ENCODE peak calls at places on chromosomes 4 and X, in seven cellular contexts. V is fibroblast of mammary gland, G is NCI-H1092 treated with DMSO at 0.1 percent for 48 hours, O is mesendoderm, R is nephron progenitor cell, U is astrocyte of the hippocampus, D is iPS-NIHi11. J is an unnamed sample.

GRCh38 chr4:985123-985830 is 1.6 kb upstream of the IDUA start:
- DNase-seq in G (no peak), V (no peak), D (peak), R (peak), O (peak), U (peak), J (peak)

GRCh38 chrX:87338510-87338909 is 179.1 kb upstream of the KLHL4 start:
- DNase-seq in O (peak), U (peak), V (peak), R (no peak), G (no peak), D (peak), J (no peak)

GRCh38 chrX:154327026-154327820 is 31.6 kb downstream of the TKTL1 start:
- DNase-seq in R (no peak), D (no peak), G (no peak), O (no peak), U (peak), V (no peak), J (no peak)

GRCh38 chr4:85725727-85726170 is 250.8 kb downstream of the ARHGAP24 start:
- DNase-seq in G (no peak), O (peak), U (peak), R (no peak), V (peak), D (no peak), J (peak)

GRCh38 chr4:151671541-151672059 is 89.2 kb downstream of the GATB start:
- DNase-seq in D (no peak), U (no peak), R (peak), O (peak), V (no peak), G (no peak), J (no peak)

GRCh38 chr4:4704267-4704666 is 155.2 kb upstream of the MSX1 start:
- DNase-seq in O (no peak), R (no peak), G (no peak), V (peak), U (no peak), D (no peak), J (no peak)

GRCh38 chrX:126855839-126856238 is 36.3 kb downstream of the PRR32 start:
- DNase-seq in U (no peak), O (no peak), V (no peak), R (no peak), D (no peak), G (no peak), J (no peak)

GRCh38 chrX:110723844-110724243 is 71.8 kb downstream of the CHRDL1 start:
- DNase-seq in R (no peak), U (no peak), V (no peak), O (no peak), G (no peak), D (no peak), J (no peak)

GRCh38 chr4:94457692-94458106 is 6.0 kb downstream of the PDLIM5 start:
- DNase-seq in G (no peak), V (no peak), R (peak), D (peak), U (peak), O (no peak), J (no peak)

GRCh38 chrX:93404121-93404520 is 269.3 kb downstream of the NAP1L3 start:
- DNase-seq in D (no peak), G (no peak), V (no peak), O (no peak), U (no peak), R (no peak), J (no peak)

GRCh38 chr4:13980317-13980716 is 352.8 kb upstream of the BOD1L1 start:
- DNase-seq in G (no peak), U (peak), V (peak), D (no peak), O (no peak), R (no peak), J (no peak)

GRCh38 chr4:143667461-143667860 is 33.0 kb downstream of the FREM3 start:
- DNase-seq in R (no peak), V (peak), D (peak), O (no peak), U (peak), G (no peak), J (no peak)

GRCh38 chrX:57134702-57135101 is 2.5 kb downstream of the SPIN2A start:
- DNase-seq in U (no peak), R (no peak), D (no peak), O (no peak), V (no peak), G (no peak), J (no peak)

GRCh38 chrX:153907456-153907855 is 3.0 kb downstream of the AVPR2 start:
- DNase-seq in R (no peak), D (no peak), V (no peak), G (no peak), O (no peak), U (no peak), J (no peak)

GRCh38 chr4:185916231-185916630 is 104.2 kb upstream of the SORBS2 start:
- DNase-seq in U (no peak), D (no peak), G (no peak), R (no peak), O (no peak), V (no peak), J (no peak)

GRCh38 chrX:13341491-13342101 is 21.7 kb upstream of the ATXN3L start:
- DNase-seq in U (peak), V (no peak), G (no peak), O (peak), R (no peak), D (no peak), J (no peak)

GRCh38 chrX:153410888-153411254 is 401 bp upstream of the ZFP92 start:
- DNase-seq in V (no peak), D (no peak), O (no peak), G (no peak), R (no peak), U (no peak), J (no peak)

GRCh38 chr4:44674471-44674870 is 3.7 kb upstream of the GUF1 start:
- DNase-seq in O (no peak), V (no peak), D (no peak), G (no peak), U (no peak), R (no peak), J (no peak)

GRCh38 chr4:16085822-16086221 is 2.0 kb upstream of the PROM1 start:
- DNase-seq in R (no peak), U (no peak), V (no peak), D (no peak), G (no peak), O (peak), J (no peak)

GRCh38 chr4:89307446-89308160 is at the start of gene GPRIN3:
- DNase-seq in U (peak), D (peak), G (peak), V (peak), R (peak), O (peak), J (no peak)

GRCh38 chr4:79651516-79651915 is 243.5 kb upstream of the GK2 start:
- DNase-seq in V (no peak), U (peak), G (no peak), O (peak), D (peak), R (no peak), J (no peak)

GRCh38 chrX:147911192-147912022 is at the start of gene FMR1:
- DNase-seq in G (peak), O (peak), U (peak), R (peak), D (peak), V (peak), J (peak)

GRCh38 chrX:40083120-40083978 is 14.4 kb downstream of the BCOR start:
- DNase-seq in V (no peak), O (no peak), G (no peak), U (peak), D (peak), R (peak), J (no peak)

GRCh38 chrX:35439042-35439639 is 359.0 kb upstream of the MAGEB16 start:
- DNase-seq in G (no peak), V (no peak), D (no peak), U (no peak), R (no peak), O (no peak), J (no peak)

GRCh38 chrX:3820170-3820569 is 106.7 kb upstream of the PRKX start:
- DNase-seq in V (peak), D (no peak), R (no peak), O (no peak), G (no peak), U (peak), J (no peak)

GRCh38 chr4:151786158-151786495 is 25.3 kb upstream of the GATB start:
- DNase-seq in V (no peak), U (no peak), O (no peak), R (no peak), G (no peak), D (no peak), J (no peak)

GRCh38 chr4:66376396-66376795 is 706.1 kb upstream of the EPHA5 start:
- DNase-seq in R (no peak), G (no peak), V (no peak), U (no peak), O (no peak), D (no peak), J (no peak)

GRCh38 chrX:34879876-34880275 is 62.7 kb upstream of the FAM47B start:
- DNase-seq in R (no peak), U (no peak), G (no peak), O (no peak), V (no peak), D (no peak), J (no peak)

GRCh38 chr4:123848615-123849014 is 452.0 kb downstream of the SPRY1 start:
- DNase-seq in V (peak), O (no peak), R (no peak), D (no peak), G (no peak), U (no peak), J (no peak)

GRCh38 chr4:14023036-14023435 is 395.5 kb upstream of the BOD1L1 start:
- DNase-seq in U (no peak), D (no peak), R (no peak), O (no peak), G (no peak), V (peak), J (no peak)

GRCh38 chr4:151561551-151562256 is 152.7 kb downstream of the FHIP1A start:
- DNase-seq in D (no peak), R (no peak), U (peak), V (no peak), G (no peak), O (no peak), J (no peak)

GRCh38 chr4:113468165-113469022 is 293.1 kb downstream of the CAMK2D start:
- DNase-seq in D (peak), R (no peak), G (no peak), O (peak), U (peak), V (peak), J (no peak)

GRCh38 chrX:13938766-13939530 is 90.7 kb downstream of the GEMIN8 start:
- DNase-seq in V (no peak), D (peak), U (no peak), O (peak), G (no peak), R (no peak), J (no peak)

GRCh38 chr4:100826067-100826466 is 308.2 kb upstream of the EMCN start:
- DNase-seq in U (no peak), O (peak), V (no peak), R (no peak), G (no peak), D (no peak), J (no peak)

GRCh38 chr4:118989098-118990080 is 100.7 kb downstream of the SYNPO2 start:
- DNase-seq in R (no peak), V (peak), G (no peak), D (no peak), U (peak), O (no peak), J (no peak)

GRCh38 chr4:23717528-23718248 is 172.2 kb downstream of the PPARGC1A start:
- DNase-seq in U (peak), R (no peak), V (peak), D (peak), G (peak), O (peak), J (no peak)

GRCh38 chr4:182531555-182532162 is 288.5 kb downstream of the TENM3 start:
- DNase-seq in D (no peak), U (peak), G (no peak), V (no peak), O (no peak), R (no peak), J (no peak)

GRCh38 chrX:140701480-140701879 is 8.1 kb upstream of the LINC00632 start:
- DNase-seq in O (no peak), G (no peak), D (peak), U (peak), V (peak), R (no peak), J (no peak)

GRCh38 chr4:94724016-94724415 is 33.7 kb upstream of the BMPR1B start:
- DNase-seq in V (no peak), G (no peak), U (no peak), D (no peak), O (no peak), R (no peak), J (no peak)

GRCh38 chr4:165864228-165864627 is 8.8 kb upstream of the TLL1 start:
- DNase-seq in U (peak), R (no peak), V (no peak), O (peak), G (peak), D (no peak), J (no peak)

J was measured in GM19239.